ENCODE peak calls at places on chromosomes 12 and 14, in four cellular contexts. One of them, this sample, is unnamed.

GRCh38 chr12:21451529-21451928 is 14.1 kb downstream of the PYROXD1 start:
- DNase-seq in neural progenitor cell: no peak
- DNase-seq in CD8-positive, alpha-beta T cell: no peak
- DNase-seq in kidney: no peak
- DNase-seq in this sample: no peak

GRCh38 chr12:57604454-57605307 is at the start of gene DTX3:
- DNase-seq in neural progenitor cell: peak
- DNase-seq in CD8-positive, alpha-beta T cell: no peak
- DNase-seq in kidney: no peak
- DNase-seq in this sample: no peak

GRCh38 chr12:98453070-98453469 is 62.3 kb upstream of the TMPO start:
- DNase-seq in neural progenitor cell: no peak
- DNase-seq in CD8-positive, alpha-beta T cell: no peak
- DNase-seq in kidney: no peak
- DNase-seq in this sample: no peak

GRCh38 chr12:19095869-19096480 is 33.6 kb upstream of the PLEKHA5 start:
- DNase-seq in neural progenitor cell: no peak
- DNase-seq in CD8-positive, alpha-beta T cell: no peak
- DNase-seq in kidney: no peak
- DNase-seq in this sample: no peak

GRCh38 chr14:75278422-75279152 is at the start of gene FOS:
- DNase-seq in neural progenitor cell: peak
- DNase-seq in CD8-positive, alpha-beta T cell: peak
- DNase-seq in kidney: peak
- DNase-seq in this sample: peak

GRCh38 chr14:26004342-26004741 is 593.5 kb downstream of the NOVA1 start:
- DNase-seq in neural progenitor cell: no peak
- DNase-seq in CD8-positive, alpha-beta T cell: no peak
- DNase-seq in kidney: no peak
- DNase-seq in this sample: no peak

GRCh38 chr14:100585448-100586152 is 1.6 kb downstream of the BEGAIN start:
- DNase-seq in neural progenitor cell: no peak
- DNase-seq in CD8-positive, alpha-beta T cell: no peak
- DNase-seq in kidney: peak
- DNase-seq in this sample: no peak

GRCh38 chr12:127389923-127390322 is 877.0 kb upstream of the TMEM132C start:
- DNase-seq in neural progenitor cell: peak
- DNase-seq in CD8-positive, alpha-beta T cell: no peak
- DNase-seq in kidney: no peak
- DNase-seq in this sample: no peak

GRCh38 chr12:70929029-70929428 is 8.5 kb upstream of the PTPRR start:
- DNase-seq in neural progenitor cell: no peak
- DNase-seq in CD8-positive, alpha-beta T cell: no peak
- DNase-seq in kidney: no peak
- DNase-seq in this sample: no peak

GRCh38 chr12:71865166-71865713 is 25.7 kb downstream of the TBC1D15 start:
- DNase-seq in neural progenitor cell: no peak
- DNase-seq in CD8-positive, alpha-beta T cell: no peak
- DNase-seq in kidney: no peak
- DNase-seq in this sample: no peak

GRCh38 chr12:49198431-49199155 is 9.7 kb upstream of the TUBA1A start:
- DNase-seq in neural progenitor cell: peak
- DNase-seq in CD8-positive, alpha-beta T cell: no peak
- DNase-seq in kidney: no peak
- DNase-seq in this sample: no peak

GRCh38 chr12:7915911-7916403 is 20.0 kb downstream of the SLC2A3 start:
- DNase-seq in neural progenitor cell: no peak
- DNase-seq in CD8-positive, alpha-beta T cell: no peak
- DNase-seq in kidney: no peak
- DNase-seq in this sample: no peak

GRCh38 chr12:85733441-85733840 is 102.8 kb downstream of the RASSF9 start:
- DNase-seq in neural progenitor cell: no peak
- DNase-seq in CD8-positive, alpha-beta T cell: no peak
- DNase-seq in kidney: no peak
- DNase-seq in this sample: no peak

GRCh38 chr12:132489078-132489601 is 811 bp upstream of the FBRSL1 start:
- DNase-seq in neural progenitor cell: peak
- DNase-seq in CD8-positive, alpha-beta T cell: peak
- DNase-seq in kidney: no peak
- DNase-seq in this sample: peak

GRCh38 chr12:96883571-96883970 is 23.5 kb upstream of the NEDD1 start:
- DNase-seq in neural progenitor cell: no peak
- DNase-seq in CD8-positive, alpha-beta T cell: no peak
- DNase-seq in kidney: no peak
- DNase-seq in this sample: no peak

GRCh38 chr14:69693145-69693544 is 73.8 kb upstream of the SRSF5 start:
- DNase-seq in neural progenitor cell: peak
- DNase-seq in CD8-positive, alpha-beta T cell: no peak
- DNase-seq in kidney: no peak
- DNase-seq in this sample: no peak

GRCh38 chr12:120496353-120497340 is 734 bp downstream of the DYNLL1 start:
- DNase-seq in neural progenitor cell: peak
- DNase-seq in CD8-positive, alpha-beta T cell: peak
- DNase-seq in kidney: peak
- DNase-seq in this sample: peak

GRCh38 chr14:79229383-79229875 is 981.9 kb downstream of the DIO2 start:
- DNase-seq in neural progenitor cell: peak
- DNase-seq in CD8-positive, alpha-beta T cell: no peak
- DNase-seq in kidney: no peak
- DNase-seq in this sample: no peak

GRCh38 chr12:12072064-12072760 is 1.5 kb downstream of the BCL2L14 start:
- DNase-seq in neural progenitor cell: no peak
- DNase-seq in CD8-positive, alpha-beta T cell: no peak
- DNase-seq in kidney: peak
- DNase-seq in this sample: no peak

GRCh38 chr14:89519000-89519399 is 102.0 kb upstream of the FOXN3 start:
- DNase-seq in neural progenitor cell: no peak
- DNase-seq in CD8-positive, alpha-beta T cell: no peak
- DNase-seq in kidney: no peak
- DNase-seq in this sample: no peak

DNA sequence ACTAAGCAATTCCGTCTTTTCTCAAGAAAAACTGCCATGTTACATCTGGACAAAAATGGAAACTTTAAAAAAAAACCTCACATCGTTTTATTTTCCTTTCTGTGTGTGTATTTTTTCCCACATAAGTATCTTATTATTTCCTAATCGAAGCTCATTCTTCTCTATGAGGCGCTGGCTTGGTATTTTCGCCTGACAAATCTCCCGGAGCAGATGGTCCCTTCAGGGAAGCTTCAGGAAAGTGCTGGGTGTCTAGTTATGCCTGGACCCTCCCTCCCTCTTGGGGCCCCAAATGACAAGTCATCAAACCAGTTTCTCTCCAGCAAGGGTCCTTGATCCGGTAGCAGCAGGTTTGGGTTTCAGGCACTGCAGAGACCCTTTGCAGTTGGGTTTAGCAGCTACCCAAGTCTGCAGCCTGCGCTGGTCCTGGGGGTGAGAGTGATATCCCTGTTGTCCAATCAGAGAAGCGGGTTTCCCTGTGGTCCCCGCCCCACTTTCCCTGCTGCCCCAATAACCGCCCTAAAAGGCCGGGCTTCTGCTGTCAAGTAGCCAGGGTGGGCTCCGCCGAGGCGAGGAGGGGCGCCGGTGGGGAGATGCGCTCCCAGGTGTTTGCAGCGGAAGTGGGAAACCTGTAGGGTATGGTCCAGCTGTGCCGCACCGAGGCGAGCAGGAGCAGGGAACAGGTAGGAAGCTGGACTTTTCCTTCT is at the start of gene CNTN1:
- DNase-seq in neural progenitor cell: peak
- DNase-seq in CD8-positive, alpha-beta T cell: no peak
- DNase-seq in kidney: peak
- DNase-seq in this sample: peak
- H3K4me3 ChIP-seq in neural progenitor cell: peak
- H3K4me3 ChIP-seq in CD8-positive, alpha-beta T cell: no peak
- H3K4me3 ChIP-seq in kidney: peak
- H3K4me3 ChIP-seq in this sample: peak

GRCh38 chr14:53186532-53186931 is 33.4 kb upstream of the DDHD1 start:
- DNase-seq in neural progenitor cell: no peak
- DNase-seq in CD8-positive, alpha-beta T cell: no peak
- DNase-seq in kidney: no peak
- DNase-seq in this sample: no peak

GRCh38 chr14:53183611-53184010 is 30.5 kb upstream of the DDHD1 start:
- DNase-seq in neural progenitor cell: no peak
- DNase-seq in CD8-positive, alpha-beta T cell: no peak
- DNase-seq in kidney: no peak
- DNase-seq in this sample: no peak

GRCh38 chr14:53174918-53175317 is 21.8 kb upstream of the DDHD1 start:
- DNase-seq in neural progenitor cell: peak
- DNase-seq in CD8-positive, alpha-beta T cell: no peak
- DNase-seq in kidney: no peak
- DNase-seq in this sample: no peak

GRCh38 chr14:53183071-53183470 is 29.9 kb upstream of the DDHD1 start:
- DNase-seq in neural progenitor cell: no peak
- DNase-seq in CD8-positive, alpha-beta T cell: no peak
- DNase-seq in kidney: no peak
- DNase-seq in this sample: no peak

GRCh38 chr14:53180272-53181221 is 27.4 kb upstream of the DDHD1 start:
- DNase-seq in neural progenitor cell: peak
- DNase-seq in CD8-positive, alpha-beta T cell: no peak
- DNase-seq in kidney: no peak
- DNase-seq in this sample: no peak
- TF ChIP-seq CTCF in neural progenitor cell: peak
- TF ChIP-seq CTCF in CD8-positive, alpha-beta T cell: no peak
- TF ChIP-seq CTCF in kidney: no peak
- TF ChIP-seq CTCF in this sample: no peak

GRCh38 chr12:26340649-26341048 is 145.3 kb downstream of the SSPN start:
- DNase-seq in neural progenitor cell: no peak
- DNase-seq in CD8-positive, alpha-beta T cell: no peak
- DNase-seq in kidney: no peak
- DNase-seq in this sample: no peak
- H3K27ac ChIP-seq in neural progenitor cell: no peak
- H3K27ac ChIP-seq in CD8-positive, alpha-beta T cell: no peak
- H3K27ac ChIP-seq in kidney: no peak
- H3K27ac ChIP-seq in this sample: no peak

GRCh38 chr12:80186727-80187217 is 87.4 kb downstream of the OTOGL start:
- DNase-seq in neural progenitor cell: peak
- DNase-seq in CD8-positive, alpha-beta T cell: no peak
- DNase-seq in kidney: no peak
- DNase-seq in this sample: no peak
- H3K4me3 ChIP-seq in neural progenitor cell: no peak
- H3K4me3 ChIP-seq in CD8-positive, alpha-beta T cell: no peak
- H3K4me3 ChIP-seq in kidney: no peak
- H3K4me3 ChIP-seq in this sample: no peak

DNA sequence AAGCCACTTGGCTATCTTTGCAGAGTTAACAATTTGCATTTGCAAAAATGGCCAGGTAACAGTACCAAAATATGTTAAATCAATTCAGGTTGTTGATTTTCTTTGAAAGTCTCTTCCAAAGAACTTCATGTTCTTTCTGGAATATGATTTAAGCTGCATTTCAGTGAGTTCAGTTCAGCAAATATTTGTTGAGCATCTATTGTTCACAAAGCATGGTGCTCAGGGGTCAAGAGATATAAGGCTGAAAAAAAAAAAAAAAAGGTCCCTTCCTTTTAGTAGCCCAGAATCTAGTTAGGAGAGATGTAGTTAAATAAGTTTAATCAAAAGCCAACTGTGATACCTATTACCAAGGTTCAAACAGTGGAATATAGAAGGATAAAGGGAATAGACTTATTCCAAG is 317.1 kb downstream of the ZFP36L1 start:
- DNase-seq in neural progenitor cell: no peak
- DNase-seq in CD8-positive, alpha-beta T cell: no peak
- DNase-seq in kidney: no peak
- DNase-seq in this sample: no peak
- TF ChIP-seq CTCF in neural progenitor cell: no peak
- TF ChIP-seq CTCF in CD8-positive, alpha-beta T cell: no peak
- TF ChIP-seq CTCF in kidney: no peak
- TF ChIP-seq CTCF in this sample: no peak

GRCh38 chr12:104355630-104356029 is 52.1 kb downstream of the EID3 start:
- DNase-seq in neural progenitor cell: no peak
- DNase-seq in CD8-positive, alpha-beta T cell: no peak
- DNase-seq in kidney: no peak
- DNase-seq in this sample: no peak
- H3K27ac ChIP-seq in neural progenitor cell: no peak
- H3K27ac ChIP-seq in CD8-positive, alpha-beta T cell: no peak
- H3K27ac ChIP-seq in kidney: no peak
- H3K27ac ChIP-seq in this sample: no peak

This sample was measured in coronary artery.